ENCODE peak calls at places on chromosomes 13 and 19, in seven cellular contexts. Q, Y, J, C, R, A and V are unnamed samples.

GRCh38 chr13:113207890-113208423 is 512 bp downstream of the PCID2 start:
- DNase-seq in Q (no peak), Y (no peak), J (peak; percentile 41), C (peak; percentile 43), R (peak; percentile 28), A (peak; percentile 62), V (no peak)

GRCh38 chr19:1084024-1084868 is 10.9 kb downstream of the POLR2E start:
- DNase-seq in Q (peak; percentile 55), Y (no peak), J (no peak), C (no peak), R (no peak), A (no peak), V (no peak)

GRCh38 chr13:27182054-27182453 is 10.4 kb upstream of the USP12 start:
- DNase-seq in Q (no peak), Y (no peak), J (no peak), C (no peak), R (no peak), A (no peak), V (no peak)

GRCh38 chr13:87094646-87095045 is 576.5 kb upstream of the SLITRK5 start:
- DNase-seq in Q (no peak), Y (no peak), J (no peak), C (no peak), R (no peak), A (no peak), V (no peak)

GRCh38 chr19:46478356-46478986 is 7.1 kb upstream of the PNMA8A start:
- DNase-seq in Q (no peak), Y (no peak), J (no peak), C (no peak), R (peak; percentile 61), A (peak; percentile 49), V (no peak)

GRCh38 chr13:76709851-76710250 is 176.4 kb downstream of the KCTD12 start:
- DNase-seq in Q (no peak), Y (no peak), J (no peak), C (no peak), R (no peak), A (no peak), V (no peak)

GRCh38 chr13:41802684-41803554 is 158.0 kb downstream of the VWA8 start:
- DNase-seq in Q (no peak), Y (no peak), J (no peak), C (no peak), R (no peak), A (no peak), V (no peak)

GRCh38 chr19:55304279-55304978 is 20.6 kb downstream of the BRSK1 start:
- DNase-seq in Q (no peak), Y (peak; percentile 67), J (no peak), C (no peak), R (peak; percentile 85), A (peak; percentile 60), V (no peak)

GRCh38 chr13:50387124-50387581 is 371.9 kb downstream of the KCNRG start:
- DNase-seq in Q (peak; percentile 69), Y (peak; percentile 72), J (peak; percentile 81), C (peak; percentile 61), R (no peak), A (no peak), V (peak; percentile 44)

GRCh38 chr13:37306778-37307544 is 201.5 kb upstream of the CSNK1A1L start:
- DNase-seq in Q (no peak), Y (no peak), J (no peak), C (no peak), R (no peak), A (no peak), V (no peak)

GRCh38 chr13:75489502-75490263 is 7.7 kb upstream of the TBC1D4 start:
- DNase-seq in Q (no peak), Y (no peak), J (peak; percentile 85), C (no peak), R (peak; percentile 51), A (no peak), V (no peak)

GRCh38 chr19:39192846-39193245 is 3.9 kb upstream of the NCCRP1 start:
- DNase-seq in Q (no peak), Y (no peak), J (no peak), C (no peak), R (no peak), A (no peak), V (no peak)

GRCh38 chr13:59300347-59301165 is 863.2 kb downstream of the DIAPH3 start:
- DNase-seq in Q (no peak), Y (no peak), J (no peak), C (no peak), R (no peak), A (no peak), V (no peak)

GRCh38 chr19:56671613-56671994 is at the start of gene ZNF835:
- DNase-seq in Q (peak; percentile 99), Y (peak; percentile 96), J (peak; percentile 93), C (peak; percentile 96), R (no peak), A (peak; percentile 96), V (peak; percentile 79)
- H3K27ac ChIP-seq in Q (peak within 1 kb of the TSS; percentile 77), Y (peak within 1 kb of the TSS; percentile 35), J (no peak within 1 kb of the TSS), C (no peak within 1 kb of the TSS), R (no peak within 1 kb of the TSS), A (no peak within 1 kb of the TSS), V (no peak within 1 kb of the TSS)

DNA sequence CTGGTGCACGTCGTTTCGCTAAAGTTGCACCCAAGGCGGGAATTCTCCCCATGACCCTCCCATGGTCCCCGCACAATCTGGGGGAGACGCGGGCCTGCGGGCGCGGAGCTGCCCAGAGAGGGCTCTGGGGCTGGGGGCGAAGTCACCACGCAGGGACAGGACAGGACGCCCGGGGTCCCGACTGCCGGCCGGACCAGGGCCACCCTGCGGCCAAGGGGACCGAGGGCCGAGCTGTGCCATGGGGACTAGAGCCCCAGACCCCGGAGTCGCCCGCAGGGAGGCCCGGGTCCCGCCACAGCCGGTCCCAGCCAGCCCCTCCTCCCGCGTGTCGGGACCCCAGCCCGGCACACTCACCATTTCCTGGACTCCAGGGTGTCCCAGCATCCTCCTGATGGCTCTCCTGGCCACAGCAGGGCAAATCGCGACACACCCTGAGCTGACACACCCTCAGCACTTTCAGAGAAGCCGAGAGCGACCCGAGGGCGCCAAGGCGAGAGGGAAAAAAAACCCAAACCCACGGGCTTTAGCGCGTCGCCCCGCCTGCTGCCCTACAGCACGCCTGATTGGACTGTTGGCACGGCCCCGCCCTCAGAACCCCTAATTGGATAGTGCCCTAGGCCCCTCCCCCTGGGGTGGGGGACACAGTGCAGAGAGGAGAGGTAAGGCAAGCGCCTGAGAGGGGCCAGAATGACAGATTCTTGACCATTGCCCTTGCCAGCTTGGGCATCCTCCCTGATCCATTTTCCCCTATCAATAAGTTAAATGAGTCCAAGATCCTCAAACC is 28.6 kb downstream of the ZNF44 start:
- DNase-seq in Q (no peak), Y (no peak), J (no peak), C (no peak), R (no peak), A (no peak), V (no peak)
- H3K9me3 ChIP-seq in Q (no peaks in the 10 kb centered on the region), Y (no peaks in the 10 kb centered on the region), J (no peaks in the 10 kb centered on the region), C (peaks cover 78% of the 10 kb centered on the region), R (peaks cover 8% of the 10 kb centered on the region), A (peaks cover 12% of the 10 kb centered on the region), V (no peaks in the 10 kb centered on the region)

DNA sequence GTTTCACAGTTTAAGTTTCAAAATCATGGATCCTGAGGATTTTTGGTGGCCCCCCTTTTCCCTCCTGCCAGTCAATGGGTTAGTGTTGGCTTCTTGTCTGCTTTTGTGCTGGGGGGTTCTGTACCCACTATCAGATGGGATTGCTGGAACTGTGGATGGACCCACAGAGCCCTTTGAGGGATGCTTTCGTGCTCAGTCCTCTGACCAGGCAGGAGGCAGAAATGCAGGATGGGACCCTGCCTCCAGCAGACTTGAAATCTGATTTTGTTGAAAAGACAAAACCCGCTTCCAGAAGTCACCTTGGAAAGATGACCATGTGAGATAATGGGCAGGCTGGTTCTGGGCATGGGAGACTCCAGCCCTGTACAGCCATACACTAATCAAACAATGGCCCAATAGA is 408.9 kb downstream of the ZNF536 start:
- DNase-seq in Q (no peak), Y (no peak), J (no peak), C (no peak), R (no peak), A (no peak), V (no peak)
- H3K27ac ChIP-seq in Q (no peak overlapping the region), Y (no peak overlapping the region), J (no peak overlapping the region), C (no peak overlapping the region), R (no peak overlapping the region), A (no peak overlapping the region), V (no peak overlapping the region)

GRCh38 chr19:12015015-12015752 is 20.3 kb downstream of the ZNF433 start:
- DNase-seq in Q (no peak), Y (no peak), J (no peak), C (no peak), R (no peak), A (no peak), V (no peak)
- H3K9me3 ChIP-seq in Q (no peaks in the 10 kb centered on the region), Y (no peaks in the 10 kb centered on the region), J (no peaks in the 10 kb centered on the region), C (peaks cover 90% of the 10 kb centered on the region), R (peaks cover 12% of the 10 kb centered on the region), A (peaks cover 23% of the 10 kb centered on the region), V (peaks cover 3% of the 10 kb centered on the region)

DNA sequence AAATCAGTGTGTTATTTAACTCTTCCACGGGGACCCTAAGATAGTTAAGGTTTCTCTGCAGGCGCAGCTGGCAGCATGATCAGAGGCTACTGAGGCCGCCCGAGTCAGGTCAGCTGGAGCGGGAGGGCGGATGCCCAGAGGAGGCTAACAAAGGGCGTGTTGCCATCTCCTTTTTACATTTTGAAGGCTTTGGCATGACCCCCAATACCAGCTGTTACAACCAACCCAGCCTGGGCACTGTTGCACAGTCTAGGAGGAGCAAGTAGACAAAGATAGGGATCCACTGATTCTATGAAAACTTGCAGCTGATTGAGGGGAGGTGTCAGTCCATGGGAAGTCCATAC is 15.7 kb downstream of the COL4A2 start:
- DNase-seq in Q (no peak), Y (no peak), J (no peak), C (no peak), R (no peak), A (no peak), V (no peak)
- H3K27ac ChIP-seq in Q (no peak overlapping the region), Y (peak overlapping the region; percentile 25), J (no peak overlapping the region), C (peak overlapping the region; percentile 12), R (peak overlapping the region; percentile 82), A (no peak overlapping the region), V (no peak overlapping the region)